ENCODE peak calls at places on chromosomes 6 and 20, in four cellular contexts. One of them, this sample, is unnamed.

GRCh38 chr6:121236984-121237383 is 97.3 kb downstream of the TBC1D32 start:
- DNase-seq in hepatocyte: no peak
- DNase-seq in neural progenitor cell: no peak
- DNase-seq in fibroblast of lung: no peak
- DNase-seq in this sample: no peak

GRCh38 chr6:53134601-53135235 is 13.9 kb downstream of the GCM1 start:
- DNase-seq in hepatocyte: peak; percentile 25
- DNase-seq in neural progenitor cell: no peak
- DNase-seq in fibroblast of lung: no peak
- DNase-seq in this sample: no peak

GRCh38 chr6:51613558-51613957 is 473.9 kb downstream of the PKHD1 start:
- DNase-seq in hepatocyte: no peak
- DNase-seq in fibroblast of lung: no peak
- DNase-seq in neural progenitor cell: no peak
- DNase-seq in this sample: no peak

GRCh38 chr6:18216411-18216810 is 47.9 kb downstream of the DEK start:
- DNase-seq in hepatocyte: no peak
- DNase-seq in fibroblast of lung: peak; percentile 95
- DNase-seq in neural progenitor cell: no peak
- DNase-seq in this sample: no peak

GRCh38 chr6:117555882-117556498 is 46.3 kb downstream of the GOPC start:
- DNase-seq in hepatocyte: peak; percentile 53
- DNase-seq in fibroblast of lung: no peak
- DNase-seq in neural progenitor cell: peak; percentile 30
- DNase-seq in this sample: peak; percentile 32

GRCh38 chr6:140806431-140806830 is 1326.3 kb upstream of the GJE1 start:
- DNase-seq in hepatocyte: no peak
- DNase-seq in neural progenitor cell: no peak
- DNase-seq in fibroblast of lung: peak; percentile 25
- DNase-seq in this sample: no peak

GRCh38 chr20:62117658-62118057 is 4.6 kb upstream of the LSM14B start:
- DNase-seq in hepatocyte: no peak
- DNase-seq in neural progenitor cell: peak; percentile 34
- DNase-seq in fibroblast of lung: no peak
- DNase-seq in this sample: peak; percentile 55

GRCh38 chr6:140542858-140543257 is 1168.4 kb upstream of the CITED2 start:
- DNase-seq in neural progenitor cell: no peak
- DNase-seq in hepatocyte: no peak
- DNase-seq in fibroblast of lung: no peak
- DNase-seq in this sample: no peak

GRCh38 chr6:136031982-136032381 is 180.5 kb downstream of the PDE7B start:
- DNase-seq in fibroblast of lung: peak; percentile 36
- DNase-seq in hepatocyte: peak; percentile 40
- DNase-seq in neural progenitor cell: no peak
- DNase-seq in this sample: peak; percentile 4

GRCh38 chr6:39843305-39844020 is 51.3 kb downstream of the DAAM2 start:
- DNase-seq in fibroblast of lung: no peak
- DNase-seq in hepatocyte: no peak
- DNase-seq in neural progenitor cell: no peak
- DNase-seq in this sample: no peak

GRCh38 chr6:146602526-146602925 is 3.8 kb downstream of the ADGB start:
- DNase-seq in hepatocyte: no peak
- DNase-seq in fibroblast of lung: no peak
- DNase-seq in neural progenitor cell: no peak
- DNase-seq in this sample: no peak

GRCh38 chr6:38305995-38306681 is 333.6 kb downstream of the BTBD9 start:
- DNase-seq in hepatocyte: no peak
- DNase-seq in fibroblast of lung: no peak
- DNase-seq in neural progenitor cell: no peak
- DNase-seq in this sample: no peak

GRCh38 chr6:38310061-38310460 is 329.7 kb downstream of the BTBD9 start:
- DNase-seq in hepatocyte: no peak
- DNase-seq in neural progenitor cell: no peak
- DNase-seq in fibroblast of lung: no peak
- DNase-seq in this sample: no peak

GRCh38 chr6:38311201-38311600 is 328.5 kb downstream of the BTBD9 start:
- DNase-seq in hepatocyte: no peak
- DNase-seq in fibroblast of lung: no peak
- DNase-seq in neural progenitor cell: no peak
- DNase-seq in this sample: no peak

GRCh38 chr6:38307730-38308129 is 332.0 kb downstream of the BTBD9 start:
- DNase-seq in neural progenitor cell: no peak
- DNase-seq in hepatocyte: no peak
- DNase-seq in fibroblast of lung: no peak
- DNase-seq in this sample: peak; percentile 42

GRCh38 chr6:38306915-38307314 is 332.8 kb downstream of the BTBD9 start:
- DNase-seq in neural progenitor cell: no peak
- DNase-seq in fibroblast of lung: no peak
- DNase-seq in hepatocyte: no peak
- DNase-seq in this sample: peak; percentile 9
- H3K4me3 ChIP-seq in neural progenitor cell: no peak overlapping the region
- H3K4me3 ChIP-seq in fibroblast of lung: no peak overlapping the region
- H3K4me3 ChIP-seq in hepatocyte: no peak overlapping the region
- H3K4me3 ChIP-seq in this sample: no peak overlapping the region

DNA sequence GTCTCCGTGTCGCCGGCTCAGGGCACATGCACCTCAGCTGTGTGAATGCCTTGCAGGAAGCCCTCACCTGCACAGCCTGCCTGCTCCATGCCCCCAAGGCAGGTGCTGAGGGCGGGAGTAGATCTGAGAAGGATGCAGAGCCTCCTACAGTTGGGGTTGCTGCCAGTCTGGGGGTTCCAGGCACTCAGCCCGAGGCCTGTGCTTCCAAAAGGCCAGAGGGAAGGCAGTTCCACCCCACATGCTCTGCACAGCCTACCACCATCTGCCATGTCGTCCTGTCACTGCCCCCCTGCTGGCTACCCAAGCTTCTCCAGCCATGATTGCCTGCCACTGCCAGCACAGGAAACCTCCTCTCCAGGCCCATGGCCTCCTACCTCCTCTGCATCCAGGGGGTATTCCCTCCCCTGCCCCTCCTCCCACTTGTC is 19.3 kb downstream of the ACSS1 start:
- DNase-seq in neural progenitor cell: no peak
- DNase-seq in hepatocyte: no peak
- DNase-seq in fibroblast of lung: no peak
- DNase-seq in this sample: no peak
- H3K4me1 ChIP-seq in neural progenitor cell: no peaks in the 10 kb centered on the region
- H3K4me1 ChIP-seq in hepatocyte: peaks cover 32% of the 10 kb centered on the region
- H3K4me1 ChIP-seq in fibroblast of lung: peaks cover 10% of the 10 kb centered on the region
- H3K4me1 ChIP-seq in this sample: peaks cover 42% of the 10 kb centered on the region

GRCh38 chr20:51184289-51184688 is 161.4 kb upstream of the KCNG1 start:
- DNase-seq in hepatocyte: no peak
- DNase-seq in fibroblast of lung: peak; percentile 55
- DNase-seq in neural progenitor cell: peak; percentile 16
- DNase-seq in this sample: no peak
- H3K79me2 ChIP-seq in hepatocyte: no peaks in the 10 kb centered on the region
- H3K79me2 ChIP-seq in fibroblast of lung: no peaks in the 10 kb centered on the region
- H3K79me2 ChIP-seq in neural progenitor cell: no peaks in the 10 kb centered on the region
- H3K79me2 ChIP-seq in this sample: no peaks in the 10 kb centered on the region

GRCh38 chr6:16302721-16303552 is 64.5 kb downstream of the GMPR start:
- DNase-seq in fibroblast of lung: no peak
- DNase-seq in neural progenitor cell: peak; percentile 39
- DNase-seq in hepatocyte: no peak
- DNase-seq in this sample: no peak

GRCh38 chr6:16305788-16306187 is 67.4 kb downstream of the GMPR start:
- DNase-seq in fibroblast of lung: no peak
- DNase-seq in neural progenitor cell: no peak
- DNase-seq in hepatocyte: no peak
- DNase-seq in this sample: no peak

GRCh38 chr6:16299861-16300260 is 61.5 kb downstream of the GMPR start:
- DNase-seq in neural progenitor cell: no peak
- DNase-seq in hepatocyte: no peak
- DNase-seq in fibroblast of lung: no peak
- DNase-seq in this sample: no peak

GRCh38 chr6:16305246-16305725 is 66.9 kb downstream of the GMPR start:
- DNase-seq in neural progenitor cell: no peak
- DNase-seq in fibroblast of lung: no peak
- DNase-seq in hepatocyte: no peak
- DNase-seq in this sample: no peak

DNA sequence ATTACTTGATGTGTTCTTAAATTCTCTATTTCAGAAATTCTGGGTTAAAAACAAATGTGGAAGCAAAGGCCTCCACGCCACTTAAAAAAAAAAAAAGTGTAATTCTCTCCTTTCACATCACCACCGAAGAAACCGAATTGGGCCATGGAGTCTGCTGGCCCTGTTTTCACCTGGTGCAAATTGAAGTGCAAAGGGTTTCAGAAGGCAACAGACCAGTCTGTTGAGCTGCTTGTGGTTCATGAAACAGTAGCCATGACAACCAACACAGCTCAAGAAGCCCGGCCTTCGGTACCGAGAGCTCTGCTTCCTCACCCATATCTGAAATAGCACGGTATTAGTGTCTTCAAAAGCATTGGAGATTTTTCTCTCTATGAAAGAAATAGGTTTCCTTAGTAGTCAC is 63.1 kb downstream of the GMPR start:
- DNase-seq in fibroblast of lung: no peak
- DNase-seq in neural progenitor cell: no peak
- DNase-seq in hepatocyte: no peak
- DNase-seq in this sample: no peak
- H3K4me3 ChIP-seq in fibroblast of lung: no peak overlapping the region
- H3K4me3 ChIP-seq in neural progenitor cell: no peak overlapping the region
- H3K4me3 ChIP-seq in hepatocyte: no peak overlapping the region
- H3K4me3 ChIP-seq in this sample: no peak overlapping the region

GRCh38 chr6:4021133-4021861 is 57.6 kb downstream of the FAM217A start:
- DNase-seq in fibroblast of lung: peak; percentile 97
- DNase-seq in hepatocyte: peak; percentile 97
- DNase-seq in neural progenitor cell: peak; percentile 96
- DNase-seq in this sample: peak; percentile 92

GRCh38 chr6:4021862-4022715 is 56.8 kb downstream of the FAM217A start:
- DNase-seq in fibroblast of lung: peak; percentile 14
- DNase-seq in hepatocyte: no peak
- DNase-seq in neural progenitor cell: no peak
- DNase-seq in this sample: peak; percentile 22

GRCh38 chr6:4020822-4021132 is 58.2 kb downstream of the FAM217A start:
- DNase-seq in hepatocyte: no peak
- DNase-seq in fibroblast of lung: no peak
- DNase-seq in neural progenitor cell: no peak
- DNase-seq in this sample: no peak

GRCh38 chr6:4025681-4026080 is 53.3 kb downstream of the FAM217A start:
- DNase-seq in neural progenitor cell: no peak
- DNase-seq in hepatocyte: no peak
- DNase-seq in fibroblast of lung: no peak
- DNase-seq in this sample: no peak

GRCh38 chr6:4023240-4023639 is 55.7 kb downstream of the FAM217A start:
- DNase-seq in fibroblast of lung: no peak
- DNase-seq in neural progenitor cell: no peak
- DNase-seq in hepatocyte: no peak
- DNase-seq in this sample: no peak
- H3K4me1 ChIP-seq in fibroblast of lung: no peaks in the 10 kb centered on the region
- H3K4me1 ChIP-seq in neural progenitor cell: peaks cover 16% of the 10 kb centered on the region
- H3K4me1 ChIP-seq in hepatocyte: peaks cover 24% of the 10 kb centered on the region
- H3K4me1 ChIP-seq in this sample: peaks cover 50% of the 10 kb centered on the region

GRCh38 chr20:25274481-25274880 is 26.6 kb downstream of the PYGB start:
- DNase-seq in fibroblast of lung: no peak
- DNase-seq in neural progenitor cell: no peak
- DNase-seq in hepatocyte: no peak
- DNase-seq in this sample: no peak
- H3K79me2 ChIP-seq in fibroblast of lung: no peaks in the 10 kb centered on the region
- H3K79me2 ChIP-seq in neural progenitor cell: no peaks in the 10 kb centered on the region
- H3K79me2 ChIP-seq in hepatocyte: no peaks in the 10 kb centered on the region
- H3K79me2 ChIP-seq in this sample: no peaks in the 10 kb centered on the region

DNA sequence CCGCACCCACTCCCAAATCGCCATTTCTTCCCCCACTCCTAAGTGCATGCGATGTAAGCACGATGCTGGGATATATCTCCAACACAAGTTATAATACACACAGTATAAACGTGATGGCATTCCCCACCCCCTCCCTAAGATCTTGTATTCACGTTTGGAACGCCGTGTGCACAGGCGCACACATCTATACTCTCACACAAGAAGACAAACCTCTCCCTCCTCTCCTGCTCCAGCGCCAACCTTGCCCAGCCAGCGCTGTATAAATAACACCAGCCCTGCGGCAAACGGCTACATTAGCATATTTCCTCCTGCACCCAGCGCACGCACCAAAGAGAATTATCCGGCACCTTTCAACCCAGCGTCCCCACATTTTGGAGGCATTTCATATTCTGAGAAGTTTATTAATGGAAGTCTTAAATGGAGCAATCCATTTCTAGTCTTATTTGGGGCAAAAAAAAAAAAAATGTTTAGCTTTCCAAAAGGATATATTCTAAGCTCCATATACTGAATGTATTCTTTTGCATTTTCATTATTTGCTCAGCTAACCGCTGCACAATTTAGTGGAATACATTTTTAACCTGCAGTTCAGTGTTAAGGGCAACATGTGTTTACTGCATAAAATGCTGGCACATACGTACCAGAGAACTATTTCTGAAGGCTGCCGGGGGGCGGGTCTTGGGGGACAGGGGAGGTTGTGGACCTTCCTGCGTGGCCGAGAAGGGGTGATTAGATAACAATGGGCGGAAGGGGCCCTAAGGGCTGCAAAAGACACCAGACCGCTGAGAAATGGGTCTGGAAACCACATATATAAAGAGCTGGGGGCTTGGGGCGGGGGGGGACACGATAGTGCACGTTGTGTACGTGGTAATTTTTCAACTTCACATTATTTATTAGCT is 1.1 kb upstream of the SLC22A23 start:
- DNase-seq in fibroblast of lung: peak; percentile 41
- DNase-seq in neural progenitor cell: peak; percentile 59
- DNase-seq in hepatocyte: peak; percentile 61
- DNase-seq in this sample: no peak
- H3K4me3 ChIP-seq in fibroblast of lung: no peak overlapping the region
- H3K4me3 ChIP-seq in neural progenitor cell: peak overlapping the region; percentile 74
- H3K4me3 ChIP-seq in hepatocyte: peak overlapping the region; percentile 72
- H3K4me3 ChIP-seq in this sample: no peak overlapping the region

This sample was measured in OCI-LY7.